ENCODE peak calls at places on chromosomes 5 and 9, in eight cellular contexts. One of them, this sample, is unnamed.

GRCh38 chr5:104941030-104941645 is 1378.5 kb upstream of the NUDT12 start:
- DNase-seq in HepG2: no peak
- DNase-seq in effector memory CD4-positive, alpha-beta T cell: no peak
- DNase-seq in tibial artery: no peak
- DNase-seq in lung: no peak
- DNase-seq in H1: no peak
- DNase-seq in heart left ventricle: no peak
- DNase-seq in heart right ventricle: no peak
- DNase-seq in this sample: no peak

GRCh38 chr9:127131871-127132270 is 9.4 kb upstream of the ANGPTL2 start:
- DNase-seq in HepG2: no peak
- DNase-seq in effector memory CD4-positive, alpha-beta T cell: no peak
- DNase-seq in tibial artery: no peak
- DNase-seq in lung: no peak
- DNase-seq in H1: no peak
- DNase-seq in heart left ventricle: no peak
- DNase-seq in heart right ventricle: no peak
- DNase-seq in this sample: no peak

GRCh38 chr9:137784046-137784445 is 93.5 kb upstream of the CACNA1B start:
- DNase-seq in HepG2: no peak
- DNase-seq in effector memory CD4-positive, alpha-beta T cell: no peak
- DNase-seq in tibial artery: no peak
- DNase-seq in lung: no peak
- DNase-seq in H1: no peak
- DNase-seq in heart left ventricle: no peak
- DNase-seq in heart right ventricle: no peak
- DNase-seq in this sample: no peak

GRCh38 chr5:160240350-160240749 is 11.0 kb downstream of the FABP6 start:
- DNase-seq in HepG2: no peak
- DNase-seq in effector memory CD4-positive, alpha-beta T cell: no peak
- DNase-seq in tibial artery: no peak
- DNase-seq in lung: no peak
- DNase-seq in H1: no peak
- DNase-seq in heart left ventricle: no peak
- DNase-seq in heart right ventricle: no peak
- DNase-seq in this sample: no peak

GRCh38 chr9:113963017-113963620 is 87.0 kb downstream of the ZNF618 start:
- DNase-seq in HepG2: peak
- DNase-seq in effector memory CD4-positive, alpha-beta T cell: no peak
- DNase-seq in tibial artery: no peak
- DNase-seq in lung: peak
- DNase-seq in H1: peak
- DNase-seq in heart left ventricle: no peak
- DNase-seq in heart right ventricle: no peak
- DNase-seq in this sample: no peak

GRCh38 chr5:113450366-113451328 is 15.9 kb upstream of the TSSK1B start:
- DNase-seq in HepG2: no peak
- DNase-seq in effector memory CD4-positive, alpha-beta T cell: no peak
- DNase-seq in tibial artery: no peak
- DNase-seq in lung: no peak
- DNase-seq in H1: no peak
- DNase-seq in heart left ventricle: no peak
- DNase-seq in heart right ventricle: no peak
- DNase-seq in this sample: no peak

GRCh38 chr9:102273952-102274351 is 535.5 kb upstream of the GRIN3A start:
- DNase-seq in HepG2: no peak
- DNase-seq in effector memory CD4-positive, alpha-beta T cell: no peak
- DNase-seq in tibial artery: no peak
- DNase-seq in lung: no peak
- DNase-seq in H1: no peak
- DNase-seq in heart left ventricle: no peak
- DNase-seq in heart right ventricle: no peak
- DNase-seq in this sample: no peak

GRCh38 chr9:137446851-137447471 is 5.8 kb upstream of the ENTPD8 start:
- DNase-seq in HepG2: no peak
- DNase-seq in effector memory CD4-positive, alpha-beta T cell: no peak
- DNase-seq in tibial artery: no peak
- DNase-seq in lung: no peak
- DNase-seq in H1: no peak
- DNase-seq in heart left ventricle: peak
- DNase-seq in heart right ventricle: no peak
- DNase-seq in this sample: no peak

GRCh38 chr9:78954286-78954685 is 617.5 kb upstream of the TLE4 start:
- DNase-seq in HepG2: no peak
- DNase-seq in effector memory CD4-positive, alpha-beta T cell: no peak
- DNase-seq in tibial artery: no peak
- DNase-seq in lung: no peak
- DNase-seq in H1: no peak
- DNase-seq in heart left ventricle: no peak
- DNase-seq in heart right ventricle: no peak
- DNase-seq in this sample: no peak

GRCh38 chr5:52787600-52788504 is at the start of the genes ITGA1 and PELO:
- DNase-seq in HepG2: peak
- DNase-seq in effector memory CD4-positive, alpha-beta T cell: peak
- DNase-seq in tibial artery: peak
- DNase-seq in lung: peak
- DNase-seq in H1: peak
- DNase-seq in heart left ventricle: peak
- DNase-seq in heart right ventricle: peak
- DNase-seq in this sample: peak

GRCh38 chr5:164868761-164869160 is 1363.3 kb downstream of the MAT2B start:
- DNase-seq in HepG2: no peak
- DNase-seq in effector memory CD4-positive, alpha-beta T cell: no peak
- DNase-seq in tibial artery: no peak
- DNase-seq in lung: no peak
- DNase-seq in H1: no peak
- DNase-seq in heart left ventricle: no peak
- DNase-seq in heart right ventricle: no peak
- DNase-seq in this sample: no peak

GRCh38 chr9:112129246-112129645 is 45.9 kb downstream of the SUSD1 start:
- DNase-seq in HepG2: no peak
- DNase-seq in effector memory CD4-positive, alpha-beta T cell: no peak
- DNase-seq in tibial artery: no peak
- DNase-seq in lung: no peak
- DNase-seq in H1: no peak
- DNase-seq in heart left ventricle: no peak
- DNase-seq in heart right ventricle: no peak
- DNase-seq in this sample: no peak

GRCh38 chr5:107885601-107886000 is 214.9 kb upstream of the EFNA5 start:
- DNase-seq in HepG2: no peak
- DNase-seq in effector memory CD4-positive, alpha-beta T cell: no peak
- DNase-seq in tibial artery: no peak
- DNase-seq in lung: no peak
- DNase-seq in H1: no peak
- DNase-seq in heart left ventricle: no peak
- DNase-seq in heart right ventricle: no peak
- DNase-seq in this sample: no peak

GRCh38 chr5:167816354-167816753 is 475.1 kb upstream of the WWC1 start:
- DNase-seq in HepG2: no peak
- DNase-seq in effector memory CD4-positive, alpha-beta T cell: no peak
- DNase-seq in tibial artery: no peak
- DNase-seq in lung: no peak
- DNase-seq in H1: no peak
- DNase-seq in heart left ventricle: no peak
- DNase-seq in heart right ventricle: no peak
- DNase-seq in this sample: no peak

GRCh38 chr5:81086881-81087281 is 126.7 kb downstream of the RASGRF2 start:
- DNase-seq in HepG2: no peak
- DNase-seq in effector memory CD4-positive, alpha-beta T cell: no peak
- DNase-seq in tibial artery: no peak
- DNase-seq in lung: no peak
- DNase-seq in H1: no peak
- DNase-seq in heart left ventricle: no peak
- DNase-seq in heart right ventricle: no peak
- DNase-seq in this sample: no peak

GRCh38 chr5:158483202-158483870 is 616.4 kb downstream of the EBF1 start:
- DNase-seq in HepG2: no peak
- DNase-seq in effector memory CD4-positive, alpha-beta T cell: no peak
- DNase-seq in tibial artery: no peak
- DNase-seq in lung: no peak
- DNase-seq in H1: no peak
- DNase-seq in heart left ventricle: no peak
- DNase-seq in heart right ventricle: no peak
- DNase-seq in this sample: no peak

GRCh38 chr9:116998305-116998704 is 311.2 kb downstream of the TRIM32 start:
- DNase-seq in HepG2: no peak
- DNase-seq in effector memory CD4-positive, alpha-beta T cell: no peak
- DNase-seq in tibial artery: no peak
- DNase-seq in lung: no peak
- DNase-seq in H1: no peak
- DNase-seq in heart left ventricle: no peak
- DNase-seq in heart right ventricle: no peak
- DNase-seq in this sample: no peak

DNA sequence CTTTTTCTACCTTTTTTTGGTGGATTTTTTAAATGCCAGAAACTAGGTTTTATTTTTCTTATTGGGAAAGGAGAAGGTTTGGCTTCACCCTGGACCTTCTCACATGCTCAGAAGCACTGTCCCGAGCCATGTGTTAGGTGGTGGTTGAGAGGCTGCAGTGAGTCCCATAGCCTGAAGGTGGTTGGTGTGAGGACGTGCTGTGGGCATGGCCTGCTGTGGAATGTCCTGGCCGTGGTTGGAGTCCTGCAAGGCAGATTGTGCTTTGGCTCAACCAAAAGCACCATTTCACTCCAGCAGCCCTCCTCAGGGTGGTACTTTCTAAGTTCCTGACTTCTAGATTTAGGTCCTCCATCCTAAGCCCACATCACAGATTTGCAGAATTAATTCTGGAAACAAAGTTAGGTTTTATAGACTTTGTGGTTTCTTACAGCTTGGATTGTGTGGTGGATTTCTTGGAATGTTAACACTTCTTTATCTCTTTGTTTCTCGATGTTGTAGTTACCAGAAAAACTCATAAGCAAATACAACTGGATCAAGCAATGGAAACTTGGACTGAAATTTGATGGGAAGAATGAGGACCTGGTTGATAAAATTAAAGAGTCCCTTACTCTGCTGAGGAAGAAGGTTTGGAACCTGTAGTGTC is 22.6 kb downstream of the OTULIN start:
- DNase-seq in HepG2: no peak
- DNase-seq in effector memory CD4-positive, alpha-beta T cell: no peak
- DNase-seq in tibial artery: no peak
- DNase-seq in lung: no peak
- DNase-seq in H1: no peak
- DNase-seq in heart left ventricle: peak
- DNase-seq in heart right ventricle: peak
- DNase-seq in this sample: no peak
- H3K27ac ChIP-seq in HepG2: no peak
- H3K27ac ChIP-seq in effector memory CD4-positive, alpha-beta T cell: no peak
- H3K27ac ChIP-seq in tibial artery: peak
- H3K27ac ChIP-seq in lung: no peak
- H3K27ac ChIP-seq in H1: no peak
- H3K27ac ChIP-seq in heart left ventricle: peak
- H3K27ac ChIP-seq in heart right ventricle: no peak
- H3K27ac ChIP-seq in this sample: no peak

GRCh38 chr5:140228364-140228837 is 53.4 kb downstream of the CYSTM1 start:
- DNase-seq in HepG2: no peak
- DNase-seq in effector memory CD4-positive, alpha-beta T cell: no peak
- DNase-seq in tibial artery: no peak
- DNase-seq in lung: no peak
- DNase-seq in H1: no peak
- DNase-seq in heart left ventricle: peak
- DNase-seq in heart right ventricle: no peak
- DNase-seq in this sample: no peak
- H3K27ac ChIP-seq in HepG2: no peak
- H3K27ac ChIP-seq in effector memory CD4-positive, alpha-beta T cell: no peak
- H3K27ac ChIP-seq in tibial artery: no peak
- H3K27ac ChIP-seq in lung: peak
- H3K27ac ChIP-seq in H1: no peak
- H3K27ac ChIP-seq in heart left ventricle: peak
- H3K27ac ChIP-seq in heart right ventricle: peak
- H3K27ac ChIP-seq in this sample: no peak

GRCh38 chr5:143924311-143924710 is 112.3 kb downstream of the HMHB1 start:
- DNase-seq in HepG2: no peak
- DNase-seq in effector memory CD4-positive, alpha-beta T cell: no peak
- DNase-seq in tibial artery: no peak
- DNase-seq in lung: no peak
- DNase-seq in H1: no peak
- DNase-seq in heart left ventricle: no peak
- DNase-seq in heart right ventricle: no peak
- DNase-seq in this sample: no peak
- H3K27ac ChIP-seq in HepG2: no peak
- H3K27ac ChIP-seq in effector memory CD4-positive, alpha-beta T cell: no peak
- H3K27ac ChIP-seq in tibial artery: no peak
- H3K27ac ChIP-seq in lung: no peak
- H3K27ac ChIP-seq in H1: no peak
- H3K27ac ChIP-seq in heart left ventricle: no peak
- H3K27ac ChIP-seq in heart right ventricle: no peak
- H3K27ac ChIP-seq in this sample: no peak

GRCh38 chr5:76804266-76804665 is 14.6 kb upstream of the F2RL1 start:
- DNase-seq in HepG2: peak
- DNase-seq in effector memory CD4-positive, alpha-beta T cell: no peak
- DNase-seq in tibial artery: no peak
- DNase-seq in lung: no peak
- DNase-seq in H1: no peak
- DNase-seq in heart left ventricle: no peak
- DNase-seq in heart right ventricle: no peak
- DNase-seq in this sample: no peak

GRCh38 chr5:76801159-76801802 is 17.5 kb upstream of the F2RL1 start:
- DNase-seq in HepG2: no peak
- DNase-seq in effector memory CD4-positive, alpha-beta T cell: no peak
- DNase-seq in tibial artery: no peak
- DNase-seq in lung: no peak
- DNase-seq in H1: no peak
- DNase-seq in heart left ventricle: peak
- DNase-seq in heart right ventricle: no peak
- DNase-seq in this sample: no peak

GRCh38 chr5:76807296-76807695 is 11.5 kb upstream of the F2RL1 start:
- DNase-seq in HepG2: peak
- DNase-seq in effector memory CD4-positive, alpha-beta T cell: no peak
- DNase-seq in tibial artery: no peak
- DNase-seq in lung: no peak
- DNase-seq in H1: no peak
- DNase-seq in heart left ventricle: no peak
- DNase-seq in heart right ventricle: no peak
- DNase-seq in this sample: no peak

GRCh38 chr5:76799588-76799987 is 19.2 kb upstream of the F2RL1 start:
- DNase-seq in HepG2: no peak
- DNase-seq in effector memory CD4-positive, alpha-beta T cell: no peak
- DNase-seq in tibial artery: no peak
- DNase-seq in lung: no peak
- DNase-seq in H1: no peak
- DNase-seq in heart left ventricle: no peak
- DNase-seq in heart right ventricle: no peak
- DNase-seq in this sample: no peak

DNA sequence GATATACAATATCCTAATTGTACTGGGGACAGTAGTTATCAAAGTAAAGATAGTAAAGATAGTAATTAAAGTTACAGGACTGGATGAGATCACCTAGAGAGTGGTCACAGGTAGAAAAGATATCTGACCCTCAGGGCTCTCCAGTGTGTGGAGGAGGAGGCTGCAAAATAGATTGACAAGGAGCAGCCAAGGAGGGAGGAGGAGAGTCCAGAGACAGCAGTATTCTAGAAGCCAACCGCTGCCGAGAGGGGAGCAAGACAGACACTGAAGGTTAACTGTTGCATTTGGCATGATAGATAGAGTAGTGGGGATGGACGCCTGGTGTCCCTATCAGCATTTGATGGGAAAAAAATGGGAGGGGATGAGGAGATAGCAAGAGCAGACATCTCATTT is 17.0 kb upstream of the F2RL1 start:
- DNase-seq in HepG2: no peak
- DNase-seq in effector memory CD4-positive, alpha-beta T cell: no peak
- DNase-seq in tibial artery: no peak
- DNase-seq in lung: no peak
- DNase-seq in H1: no peak
- DNase-seq in heart left ventricle: no peak
- DNase-seq in heart right ventricle: no peak
- DNase-seq in this sample: no peak
- H3K27ac ChIP-seq in HepG2: no peak
- H3K27ac ChIP-seq in effector memory CD4-positive, alpha-beta T cell: no peak
- H3K27ac ChIP-seq in tibial artery: no peak
- H3K27ac ChIP-seq in lung: no peak
- H3K27ac ChIP-seq in H1: no peak
- H3K27ac ChIP-seq in heart left ventricle: no peak
- H3K27ac ChIP-seq in heart right ventricle: no peak
- H3K27ac ChIP-seq in this sample: no peak

This sample was measured in substantia nigra.